ENCODE peak calls at places on chromosomes 4 and X, in four cellular contexts. L is foreskin keratinocyte, K is stomach, F is prostate gland. T is an unnamed sample.
A peak's percentile ranks its signal among the peaks of the same experiment; 100 is the strongest.

GRCh38 chr4:180617203-180617602 is 1626.0 kb upstream of the TENM3 start:
- DNase-seq in F (no peak), L (no peak), K (no peak), T (no peak)

GRCh38 chrX:50450324-50450723 is 20.3 kb downstream of the DGKK start:
- DNase-seq in K (no peak), L (no peak), F (no peak), T (no peak)

GRCh38 chr4:1419708-1420107 is 13.5 kb upstream of the NKX1-1 start:
- DNase-seq in F (no peak), L (no peak), K (no peak), T (no peak)

GRCh38 chrX:1476682-1477081 is 24.0 kb upstream of the ASMTL start:
- DNase-seq in F (no peak), L (no peak), K (no peak), T (no peak)

GRCh38 chr4:54217642-54218486 is 11.2 kb upstream of the PDGFRA start:
- DNase-seq in K (peak; percentile 74), L (peak; percentile 74), F (peak; percentile 65), T (peak; percentile 80)

GRCh38 chrX:1390621-1391369 is 1.1 kb downstream of the SLC25A6 start:
- DNase-seq in F (no peak), K (peak; percentile 25), L (no peak), T (no peak)

GRCh38 chr4:84751707-84752106 is 168.8 kb downstream of the CDS1 start:
- DNase-seq in F (no peak), K (no peak), L (no peak), T (no peak)

GRCh38 chrX:39725928-39726619 is 371.7 kb downstream of the BCOR start:
- DNase-seq in F (no peak), L (no peak), K (no peak), T (peak; percentile 45)

DNA sequence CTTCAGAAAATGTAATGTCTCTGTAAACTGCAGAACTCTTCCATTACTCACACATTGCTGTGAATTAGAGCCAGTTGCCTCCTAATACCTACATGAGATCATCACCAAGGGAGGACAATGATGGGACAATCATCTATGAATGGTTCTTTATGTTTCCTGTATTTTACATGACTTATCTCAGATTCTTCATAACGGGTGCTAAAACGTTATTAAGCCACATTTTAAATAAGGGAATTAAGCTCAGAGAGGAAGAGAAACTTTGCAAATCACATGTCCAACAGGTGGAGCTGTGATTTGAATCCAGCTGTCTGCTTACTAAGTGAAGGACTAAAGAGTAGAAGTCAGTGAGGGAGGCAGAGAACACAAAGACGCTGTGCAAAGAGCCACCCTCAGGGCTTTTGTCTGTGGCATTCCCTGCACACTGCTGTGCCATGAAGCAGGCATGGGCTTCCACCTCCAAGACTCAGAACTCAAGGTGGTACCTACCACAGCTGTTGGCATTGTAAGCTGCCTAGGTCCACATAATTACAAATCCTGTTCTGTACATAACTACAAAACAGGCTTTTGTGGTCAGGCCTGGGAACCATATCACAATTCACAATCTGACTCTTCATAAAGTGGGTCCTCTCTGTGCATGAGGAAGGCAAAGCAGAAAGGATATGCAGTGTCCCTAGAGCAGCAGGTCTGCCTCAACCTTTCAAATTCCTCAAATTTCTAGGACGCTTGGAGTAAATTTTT is 12.8 kb downstream of the TBC1D9 start:
- DNase-seq in K (no peak), F (no peak), L (peak; percentile 72), T (peak; percentile 59)
- TF ChIP-seq CTCF in K (no peak), F (no peak), L (peak; percentile 53), T (peak; percentile 44)

DNA sequence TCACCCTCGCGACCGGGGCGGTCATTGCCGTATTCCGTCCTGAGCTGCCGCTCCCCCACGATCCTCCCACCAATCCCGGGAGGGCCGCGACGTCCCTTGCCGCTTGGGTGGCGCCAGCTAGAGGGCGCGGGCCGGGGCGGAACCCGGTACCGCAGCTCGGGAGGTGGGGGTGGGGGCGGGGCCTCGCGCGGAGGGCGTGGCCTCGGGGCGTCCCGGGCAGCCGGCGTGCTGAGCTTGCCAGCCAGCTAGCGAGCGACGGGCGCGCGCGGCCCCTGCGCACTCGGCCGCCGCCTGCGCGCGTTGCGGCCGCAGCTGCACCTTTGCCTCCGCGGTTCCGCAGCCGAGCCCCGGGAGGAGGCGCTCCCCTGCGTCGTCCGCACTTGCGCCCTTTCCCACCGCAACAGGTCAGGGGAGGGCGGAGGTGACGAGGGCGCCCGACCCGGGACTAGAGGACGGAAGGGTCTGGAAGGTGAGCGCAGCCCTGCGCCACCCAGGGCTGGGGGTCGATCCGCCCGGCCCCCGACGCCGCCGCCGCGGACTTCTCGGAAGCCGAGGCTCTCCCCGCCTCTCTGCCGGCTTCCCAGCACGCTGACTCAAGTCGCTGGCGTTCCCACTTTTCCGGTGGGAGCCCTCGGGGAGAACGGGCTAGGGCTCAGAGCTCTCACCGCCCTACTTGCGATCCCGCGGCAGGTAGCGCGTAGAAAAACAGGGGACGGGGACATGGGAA is at the start of gene AFF1:
- DNase-seq in L (peak; percentile 80), K (peak; percentile 94), F (peak; percentile 90), T (peak; percentile 92)
- TF ChIP-seq CTCF in L (peak; percentile 63), K (peak; percentile 74), F (peak; percentile 80), T (peak; percentile 37)

DNA sequence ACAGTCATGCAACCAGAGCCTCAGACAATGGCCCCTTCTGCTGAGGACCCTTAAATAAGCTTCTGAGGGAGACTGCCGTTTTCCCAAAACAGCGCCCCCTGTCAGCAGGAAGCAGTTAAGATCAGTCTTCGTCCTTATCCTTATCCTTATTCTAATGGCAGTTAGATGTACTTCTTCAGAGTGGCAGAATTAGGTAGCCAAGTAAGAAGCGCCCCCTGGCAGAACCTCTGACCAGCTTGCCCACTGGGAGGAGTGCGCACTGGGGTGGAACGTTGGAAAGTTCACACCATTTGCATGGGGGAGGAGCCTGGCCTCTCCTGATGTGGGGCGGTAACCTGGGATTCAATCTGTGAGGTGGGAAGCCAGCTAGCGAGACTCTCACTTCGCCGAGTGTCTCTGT is 133.6 kb upstream of the QRFPR start:
- DNase-seq in F (no peak), L (no peak), K (no peak), T (no peak)
- TF ChIP-seq CTCF in F (no peak), L (peak; percentile 13), K (no peak), T (no peak)

GRCh38 chrX:135740683-135741149 is 27.3 kb downstream of the CT45A3 start:
- DNase-seq in F (no peak), L (no peak), K (peak; percentile 35), T (no peak)
- TF ChIP-seq CTCF in F (no peak), L (no peak), K (peak; percentile 18), T (no peak)

GRCh38 chrX:153884136-153885076 is 1.6 kb downstream of the L1CAM start:
- DNase-seq in K (no peak), L (peak; percentile 22), F (no peak), T (peak; percentile 20)
- TF ChIP-seq CTCF in K (no peak), L (peak; percentile 51), F (no peak), T (peak; percentile 14)

T was measured in epithelial cell of esophagus.